ENCODE peak calls at places on chromosomes 2 and 18, in five cellular contexts. G is CD8-positive, alpha-beta T cell; O is colonic mucosa; S is kidney; F is IMR-90. R is an unnamed sample.

GRCh38 chr2:101900375-101900774 is 91.4 kb upstream of the IL1R2 start:
- DNase-seq in S (no peak), G (no peak), O (no peak), F (no peak), R (no peak)

GRCh38 chr2:14633031-14633430 is 514 bp downstream of the LRATD1 start:
- DNase-seq in S (peak), F (no peak), O (peak), G (no peak), R (no peak)

GRCh38 chr2:31332521-31332920 is 82.0 kb downstream of the XDH start:
- DNase-seq in G (no peak), F (no peak), S (no peak), O (no peak), R (no peak)

GRCh38 chr2:73970850-73971471 is 13.7 kb upstream of the TET3 start:
- DNase-seq in F (no peak), O (peak), G (peak), S (peak), R (no peak)

GRCh38 chr18:9876867-9877654 is 8.7 kb upstream of the TXNDC2 start:
- DNase-seq in G (no peak), S (no peak), F (peak), O (no peak), R (peak)

GRCh38 chr2:161136194-161136593 is 24.0 kb upstream of the TANK start:
- DNase-seq in O (no peak), S (no peak), G (no peak), F (no peak), R (no peak)

GRCh38 chr18:28455971-28456370 is 279.0 kb upstream of the CDH2 start:
- DNase-seq in G (no peak), S (no peak), O (no peak), F (no peak), R (no peak)

GRCh38 chr2:20015482-20016083 is 3.1 kb upstream of the MATN3 start:
- DNase-seq in F (peak), G (no peak), O (no peak), S (no peak), R (peak)

GRCh38 chr2:226398580-226398979 is 401.0 kb downstream of the IRS1 start:
- DNase-seq in F (peak), O (no peak), G (no peak), S (no peak), R (no peak)

GRCh38 chr2:88831792-88832248 is 140.3 kb downstream of the RPIA start:
- DNase-seq in F (peak), S (no peak), G (peak), O (peak), R (peak)

GRCh38 chr2:173050684-173051083 is 25.0 kb upstream of the MAP3K20 start:
- DNase-seq in S (no peak), F (no peak), O (no peak), G (no peak), R (no peak)

GRCh38 chr2:137947714-137948336 is 16.4 kb upstream of the HNMT start:
- DNase-seq in S (peak), G (peak), F (peak), O (peak), R (peak)

GRCh38 chr18:63192885-63193349 is 126.7 kb downstream of the BCL2 start:
- DNase-seq in G (no peak), O (no peak), F (no peak), S (no peak), R (no peak)

GRCh38 chr2:173021939-173022371 is 53.7 kb upstream of the MAP3K20 start:
- DNase-seq in S (no peak), O (no peak), F (peak), G (no peak), R (peak)

GRCh38 chr2:237614151-237614720 is 13.2 kb upstream of the LRRFIP1 start:
- DNase-seq in F (peak), S (no peak), O (no peak), G (no peak), R (peak)

GRCh38 chr2:10947005-10947440 is 35.3 kb downstream of the KCNF1 start:
- DNase-seq in G (no peak), S (peak), O (no peak), F (peak), R (peak)

GRCh38 chr18:46062781-46063180 is 9.3 kb downstream of the PSTPIP2 start:
- DNase-seq in G (no peak), O (no peak), F (no peak), S (no peak), R (no peak)

GRCh38 chr2:129400825-129401224 is 578.6 kb upstream of the RAB6C start:
- DNase-seq in F (no peak), S (no peak), G (no peak), O (no peak), R (no peak)

GRCh38 chr2:102106133-102106556 is 36.4 kb upstream of the IL1R1 start:
- DNase-seq in G (no peak), S (no peak), O (peak), F (peak), R (peak)

GRCh38 chr18:48803951-48804855 is 146.6 kb downstream of the SMAD7 start:
- DNase-seq in G (no peak), S (peak), O (peak), F (no peak), R (no peak)

GRCh38 chr2:8628870-8629209 is 53.0 kb upstream of the ID2 start:
- DNase-seq in F (no peak), O (no peak), G (no peak), S (no peak), R (no peak)

GRCh38 chr18:75075016-75075305 is 134.0 kb downstream of the PTGR3 start:
- DNase-seq in G (no peak), S (no peak), F (no peak), O (no peak), R (no peak)

GRCh38 chr2:237596856-237597679 is 6.5 kb upstream of the RAB17 start:
- DNase-seq in F (no peak), O (no peak), S (peak), G (no peak), R (no peak)

GRCh38 chr2:46298522-46299351 is 1.5 kb downstream of the EPAS1 start:
- DNase-seq in G (peak), S (peak), O (peak), F (peak), R (no peak)

GRCh38 chr2:54704688-54705605 is 18.5 kb upstream of the EML6 start:
- DNase-seq in O (no peak), S (no peak), G (no peak), F (peak), R (no peak)

GRCh38 chr2:97950329-97951154 is 45.2 kb downstream of the TMEM131 start:
- DNase-seq in G (no peak), S (no peak), O (no peak), F (peak), R (peak)

GRCh38 chr18:50559750-50560680 is at the start of gene MAPK4:
- DNase-seq in S (peak), F (no peak), G (no peak), O (peak), R (no peak)

GRCh38 chr2:239963646-239964205 is 61.4 kb downstream of the NDUFA10 start:
- DNase-seq in G (no peak), F (no peak), S (peak), O (no peak), R (no peak)

GRCh38 chr2:97736185-97736584 is 22.8 kb downstream of the ZAP70 start:
- DNase-seq in G (no peak), O (no peak), F (no peak), S (no peak), R (no peak)

GRCh38 chr2:61793389-61793836 is 60.4 kb downstream of the FAM161A start:
- DNase-seq in S (peak), O (peak), F (peak), G (peak), R (peak)

GRCh38 chr2:238856713-238857567 is 9.1 kb downstream of the TWIST2 start:
- DNase-seq in F (no peak), G (no peak), O (no peak), S (no peak), R (no peak)

GRCh38 chr2:240584486-240585031 is 2.0 kb upstream of the CAPN10 start:
- DNase-seq in O (no peak), F (no peak), G (no peak), S (peak), R (peak)

GRCh38 chr2:110946892-110947291 is 173.8 kb upstream of the BCL2L11 start:
- DNase-seq in O (no peak), S (no peak), G (no peak), F (no peak), R (no peak)

GRCh38 chr2:46776687-46777327 is 138.8 kb downstream of the MCFD2 start:
- DNase-seq in G (peak), F (peak), S (no peak), O (peak), R (peak)

GRCh38 chr2:171999125-171999524 is 628 bp upstream of the METAP1D start:
- DNase-seq in S (no peak), F (no peak), O (no peak), G (no peak), R (no peak)

GRCh38 chr2:145927398-145927951 is 1407.6 kb upstream of the ZEB2 start:
- DNase-seq in S (no peak), G (no peak), O (no peak), F (no peak), R (no peak)

GRCh38 chr2:65300772-65301711 is 73.4 kb downstream of the ACTR2 start:
- DNase-seq in O (no peak), F (peak), S (no peak), G (peak), R (peak)
- TF ChIP-seq CTCF in O (no peak), F (no peak), S (no peak), G (no peak), R (no peak)

GRCh38 chr2:134715932-134716643 is 2.7 kb downstream of the TMEM163 start:
- DNase-seq in O (no peak), F (no peak), G (no peak), S (no peak), R (no peak)

GRCh38 chr2:134716716-134717585 is 1.8 kb downstream of the TMEM163 start:
- DNase-seq in F (no peak), G (no peak), O (no peak), S (no peak), R (no peak)

GRCh38 chr2:134717706-134718094 is 1.1 kb downstream of the TMEM163 start:
- DNase-seq in F (no peak), G (no peak), O (no peak), S (no peak), R (no peak)

GRCh38 chr2:134718956-134719814 is at the start of gene TMEM163:
- DNase-seq in O (no peak), F (no peak), G (peak), S (no peak), R (no peak)

GRCh38 chr2:134718095-134718955 is 475 bp downstream of the TMEM163 start:
- DNase-seq in F (no peak), G (no peak), O (no peak), S (peak), R (no peak)
- H3K27ac ChIP-seq in F (no peak), G (no peak), O (no peak), S (no peak), R (no peak)

DNA sequence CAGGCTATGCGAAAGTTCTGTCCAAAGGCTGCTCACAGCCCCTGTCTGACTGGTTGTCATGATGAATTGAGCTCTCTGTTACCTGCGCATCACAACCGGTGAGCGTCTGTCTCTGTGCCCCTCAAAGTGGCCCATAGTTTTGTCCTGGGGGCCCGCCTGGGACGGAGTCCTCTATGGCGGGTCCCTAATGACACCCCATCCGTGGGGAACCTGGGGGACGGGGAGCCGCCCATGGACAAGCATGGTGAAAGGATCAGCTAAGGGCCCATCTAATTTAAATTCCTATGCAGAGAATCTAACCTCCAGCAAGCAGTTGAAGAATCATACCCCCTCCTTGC is 473 bp downstream of the ELMOD3 start:
- DNase-seq in G (no peak), O (no peak), S (no peak), F (no peak), R (no peak)
- H3K4me3 ChIP-seq in G (peak), O (peak), S (peak), F (peak), R (peak)

DNA sequence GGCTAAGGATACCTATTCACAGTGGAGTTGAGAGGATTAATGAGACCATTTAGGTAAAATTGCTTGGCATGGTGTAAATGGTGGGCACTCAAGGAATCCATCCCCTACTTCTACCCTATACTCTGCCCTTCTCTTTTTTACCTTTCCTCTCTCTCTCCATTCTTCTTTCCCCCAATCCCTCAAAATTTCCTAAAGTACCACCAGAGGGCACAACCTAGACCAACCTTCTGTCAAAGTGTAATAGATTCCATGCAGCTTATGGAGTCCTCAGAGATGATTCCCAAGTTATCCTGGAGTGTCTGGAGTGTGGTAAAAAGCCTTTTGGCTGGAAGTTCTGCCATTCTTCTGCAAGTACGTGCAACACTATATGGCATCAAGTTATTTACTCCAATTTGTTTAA is 33.0 kb upstream of the CCDC195 start:
- DNase-seq in S (no peak), G (no peak), F (no peak), O (no peak), R (no peak)
- TF ChIP-seq CTCF in S (no peak), G (no peak), F (no peak), O (no peak), R (no peak)

GRCh38 chr2:121071058-121071504 is 213.9 kb downstream of the TFCP2L1 start:
- DNase-seq in O (peak), G (peak), S (peak), F (peak), R (peak)

GRCh38 chr2:121066526-121066925 is 218.5 kb downstream of the TFCP2L1 start:
- DNase-seq in S (no peak), F (no peak), G (no peak), O (no peak), R (no peak)

GRCh38 chr2:121068851-121069250 is 216.2 kb downstream of the TFCP2L1 start:
- DNase-seq in G (no peak), F (no peak), S (no peak), O (no peak), R (no peak)

GRCh38 chr2:121072784-121073183 is 212.2 kb downstream of the TFCP2L1 start:
- DNase-seq in S (no peak), G (no peak), F (no peak), O (no peak), R (no peak)

GRCh38 chr2:121069434-121069969 is 215.5 kb downstream of the TFCP2L1 start:
- DNase-seq in G (no peak), S (no peak), F (no peak), O (no peak), R (no peak)
- H3K27ac ChIP-seq in G (no peak), S (no peak), F (no peak), O (no peak), R (no peak)

GRCh38 chr2:64874593-64874992 is 114.6 kb upstream of the SLC1A4 start:
- DNase-seq in G (no peak), F (no peak), S (no peak), O (no peak), R (no peak)

GRCh38 chr2:64876137-64876647 is 113.0 kb upstream of the SLC1A4 start:
- DNase-seq in G (no peak), O (peak), S (no peak), F (peak), R (peak)

GRCh38 chr2:64869126-64869525 is 120.1 kb upstream of the SLC1A4 start:
- DNase-seq in F (no peak), O (no peak), G (no peak), S (no peak), R (no peak)

GRCh38 chr2:64875368-64875767 is 113.8 kb upstream of the SLC1A4 start:
- DNase-seq in F (no peak), G (no peak), O (no peak), S (no peak), R (no peak)

DNA sequence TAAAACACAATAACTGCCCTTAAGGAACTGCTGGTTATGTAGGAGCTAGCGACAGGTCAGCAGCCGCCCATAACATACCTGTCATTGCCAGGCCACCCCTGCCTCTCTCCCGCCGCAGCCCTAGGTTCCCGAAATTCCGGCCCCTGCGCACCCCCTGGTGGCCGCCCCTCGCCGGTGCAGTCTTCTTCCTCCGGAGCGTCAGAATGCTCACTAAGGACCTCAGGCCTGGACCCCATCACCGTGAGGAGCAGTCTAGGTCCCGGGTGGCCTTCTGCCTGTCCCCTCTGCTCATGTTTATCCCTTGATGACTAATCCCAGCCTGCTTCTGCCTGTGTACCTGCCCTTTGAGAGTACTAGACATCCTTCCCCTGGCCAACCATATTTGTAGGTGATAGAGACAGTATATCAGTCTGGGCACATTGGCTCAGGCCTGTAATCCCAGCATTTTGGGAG is 115.7 kb upstream of the SLC1A4 start:
- DNase-seq in G (peak), F (peak), S (peak), O (peak), R (peak)
- H3K4me3 ChIP-seq in G (no peak), F (no peak), S (peak), O (no peak), R (no peak)

DNA sequence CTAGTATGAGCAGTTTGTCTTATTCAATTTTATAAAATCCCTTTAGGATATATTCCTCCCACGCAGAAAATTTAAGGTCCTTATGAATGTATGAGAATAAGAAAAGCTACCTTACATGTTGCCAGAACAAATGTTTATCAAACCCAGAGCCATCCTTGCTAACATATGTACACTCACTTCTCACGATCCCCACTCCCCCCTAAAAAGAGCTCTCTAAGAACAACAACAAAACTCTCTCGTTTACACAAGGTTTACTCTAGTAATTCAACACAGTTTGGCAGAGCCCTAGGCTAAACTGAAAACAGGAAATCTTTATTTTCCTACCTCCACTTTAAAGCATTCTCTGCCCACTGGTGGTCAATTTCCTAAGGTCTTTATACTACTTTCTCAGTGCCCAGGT is 504.9 kb downstream of the ZEB2 start:
- DNase-seq in F (peak), S (no peak), O (no peak), G (no peak), R (peak)
- TF ChIP-seq CTCF in F (no peak), S (no peak), O (no peak), G (no peak), R (no peak)

R was measured in brain microvascular endothelial cell.